ENCODE peak calls at places on chromosomes 4 and X, in four cellular contexts. I is hypothalamus, A is T47D, S is EL. Y is an unnamed sample.

GRCh38 chr4:3495341-3495975 is 32.4 kb downstream of the DOK7 start:
- DNase-seq in S (no peak), A (no peak), I (no peak), Y (no peak)

GRCh38 chrX:68895339-68896250 is 66.8 kb downstream of the EFNB1 start:
- DNase-seq in I (no peak), A (peak), S (peak), Y (no peak)

GRCh38 chrX:123173833-123174232 is 10.2 kb upstream of the GRIA3 start:
- DNase-seq in S (no peak), I (no peak), A (no peak), Y (peak)

GRCh38 chr4:153248641-153249198 is 44.5 kb downstream of the TRIM2 start:
- DNase-seq in S (no peak), A (no peak), I (no peak), Y (no peak)

GRCh38 chrX:101550825-101551767 is 749 bp downstream of the ARMCX1 start:
- DNase-seq in A (peak), S (peak), I (no peak), Y (no peak)

GRCh38 chr4:8330821-8331566 is 61.4 kb downstream of the HTRA3 start:
- DNase-seq in A (no peak), S (no peak), I (no peak), Y (no peak)

GRCh38 chr4:13547563-13548041 is 3.3 kb upstream of the NKX3-2 start:
- DNase-seq in I (no peak), A (no peak), S (no peak), Y (no peak)

GRCh38 chr4:74545488-74545887 is 100.6 kb downstream of the AREG start:
- DNase-seq in A (no peak), I (no peak), S (peak), Y (no peak)

GRCh38 chr4:87268401-87268800 is 48.0 kb upstream of the KLHL8 start:
- DNase-seq in S (no peak), I (no peak), A (no peak), Y (no peak)

Y was measured in LNCaP clone FGC.